ENCODE peak calls at places on chromosome 14, in four cellular contexts. Y is fibroblast of lung, M is heart left ventricle, U is RWPE2. Z is an unnamed sample.
A peak's percentile ranks its signal among the peaks of the same experiment; 100 is the strongest.

GRCh38 chr14:22200977-22201605 is 387.9 kb downstream of the DAD1 start:
- DNase-seq in Y (peak; percentile 43), U (no peak), M (no peak), Z (peak; percentile 48)

GRCh38 chr14:74909911-74910310 is 13.1 kb downstream of the RPS6KL1 start:
- DNase-seq in Y (no peak), U (no peak), M (no peak), Z (no peak)

GRCh38 chr14:104694991-104695659 is 5.7 kb downstream of the INF2 start:
- DNase-seq in M (peak; percentile 71), Y (peak; percentile 56), U (no peak), Z (peak; percentile 46)

GRCh38 chr14:23389396-23389795 is 12.6 kb downstream of the CMTM5 start:
- DNase-seq in U (no peak), M (no peak), Y (no peak), Z (no peak)

GRCh38 chr14:99271288-99271941 is 582 bp downstream of the BCL11B start:
- DNase-seq in M (no peak), U (no peak), Y (no peak), Z (no peak)

GRCh38 chr14:69363055-69363454 is 35.0 kb downstream of the ERH start:
- DNase-seq in U (no peak), Y (peak; percentile 6), M (peak; percentile 55), Z (no peak)

GRCh38 chr14:73097421-73097820 is 38.9 kb upstream of the PSEN1 start:
- DNase-seq in U (no peak), M (no peak), Y (peak; percentile 19), Z (no peak)

GRCh38 chr14:36091096-36091495 is 85.4 kb downstream of the PTCSC3 start:
- DNase-seq in M (no peak), Y (peak; percentile 96), U (no peak), Z (peak; percentile 73)

GRCh38 chr14:99176156-99176945 is 95.6 kb downstream of the BCL11B start:
- DNase-seq in Y (no peak), M (no peak), U (peak; percentile 42), Z (no peak)

GRCh38 chr14:89249296-89249565 is 167.8 kb downstream of the FOXN3 start:
- DNase-seq in M (no peak), U (peak; percentile 67), Y (peak; percentile 19), Z (peak; percentile 79)

GRCh38 chr14:24307575-24308341 is at the start of gene CIDEB:
- DNase-seq in U (no peak), M (peak; percentile 42), Y (peak; percentile 22), Z (peak; percentile 63)

GRCh38 chr14:34460841-34461240 is 1.2 kb downstream of the SPTSSA start:
- DNase-seq in M (no peak), U (no peak), Y (peak; percentile 90), Z (no peak)

GRCh38 chr14:98323850-98324249 is 948.1 kb downstream of the BCL11B start:
- DNase-seq in U (no peak), Y (peak; percentile 86), M (no peak), Z (no peak)

GRCh38 chr14:45891417-45892080 is 638.5 kb upstream of the MIS18BP1 start:
- DNase-seq in Y (no peak), U (peak; percentile 56), M (no peak), Z (peak; percentile 1)

GRCh38 chr14:100122481-100123215 is 36.8 kb downstream of the DEGS2 start:
- DNase-seq in U (no peak), Y (no peak), M (no peak), Z (no peak)

GRCh38 chr14:73239463-73240241 is 2.3 kb downstream of the PAPLN start:
- DNase-seq in U (peak; percentile 66), M (no peak), Y (peak; percentile 71), Z (no peak)

GRCh38 chr14:69354383-69355154 is 43.5 kb downstream of the ERH start:
- DNase-seq in U (no peak), Y (no peak), M (no peak), Z (no peak)

GRCh38 chr14:100612879-100613455 is 25.8 kb upstream of the BEGAIN start:
- DNase-seq in Y (no peak), M (peak; percentile 9), U (peak; percentile 45), Z (no peak)

GRCh38 chr14:39267592-39268112 is 33.9 kb downstream of the MIA2 start:
- DNase-seq in U (no peak), Y (no peak), M (no peak), Z (peak; percentile 31)

GRCh38 chr14:35534884-35535793 is 1.2 kb downstream of the INSM2 start:
- DNase-seq in Y (peak; percentile 61), M (peak; percentile 51), U (peak; percentile 84), Z (peak; percentile 72)

GRCh38 chr14:50056457-50056856 is 59.9 kb downstream of the VCPKMT start:
- DNase-seq in Y (no peak), M (no peak), U (peak; percentile 29), Z (no peak)

GRCh38 chr14:49939884-49940510 is 47.1 kb downstream of the ARF6 start:
- DNase-seq in U (no peak), Y (peak; percentile 57), M (no peak), Z (no peak)

GRCh38 chr14:93946506-93947170 is 19.5 kb downstream of the FAM181A start:
- DNase-seq in M (no peak), Y (peak; percentile 36), U (no peak), Z (peak; percentile 28)

GRCh38 chr14:97380539-97380941 is 583.4 kb downstream of the VRK1 start:
- DNase-seq in M (no peak), U (peak; percentile 88), Y (no peak), Z (peak; percentile 71)

GRCh38 chr14:102909911-102910310 is 12.6 kb upstream of the AMN start:
- DNase-seq in M (no peak), Y (no peak), U (no peak), Z (no peak)

GRCh38 chr14:80446356-80446755 is 235.1 kb upstream of the DIO2 start:
- DNase-seq in U (no peak), M (no peak), Y (peak; percentile 54), Z (no peak)

GRCh38 chr14:99541677-99542470 is 60.7 kb downstream of the CCNK start:
- DNase-seq in U (no peak), M (no peak), Y (no peak), Z (no peak)

GRCh38 chr14:59454131-59454530 is 11.0 kb downstream of the GPR135 start:
- DNase-seq in U (no peak), M (peak; percentile 34), Y (peak; percentile 98), Z (peak; percentile 52)

GRCh38 chr14:76780058-76780345 is 18.7 kb downstream of the VASH1 start:
- DNase-seq in U (no peak), Y (no peak), M (no peak), Z (no peak)

GRCh38 chr14:20631023-20631820 is 10.3 kb downstream of the OR6S1 start:
- DNase-seq in Y (peak; percentile 53), U (no peak), M (no peak), Z (no peak)

GRCh38 chr14:81408595-81408994 is 8.5 kb upstream of the STON2 start:
- DNase-seq in M (no peak), U (no peak), Y (no peak), Z (no peak)

GRCh38 chr14:92626041-92626440 is 112.5 kb downstream of the RIN3 start:
- DNase-seq in U (no peak), Y (peak; percentile 46), M (no peak), Z (no peak)

GRCh38 chr14:68190032-68190431 is 370.5 kb downstream of the RAD51B start:
- DNase-seq in U (no peak), M (no peak), Y (no peak), Z (no peak)

GRCh38 chr14:68191567-68192321 is 372.2 kb downstream of the RAD51B start:
- DNase-seq in Y (peak; percentile 63), U (no peak), M (no peak), Z (peak; percentile 34)

GRCh38 chr14:68195126-68195525 is 375.5 kb downstream of the RAD51B start:
- DNase-seq in Y (no peak), M (no peak), U (no peak), Z (no peak)

GRCh38 chr14:68192935-68193334 is 373.4 kb downstream of the RAD51B start:
- DNase-seq in M (no peak), U (no peak), Y (no peak), Z (no peak)

GRCh38 chr14:68193970-68194634 is 374.5 kb downstream of the RAD51B start:
- DNase-seq in U (no peak), Y (no peak), M (no peak), Z (no peak)
- H3K27ac ChIP-seq in U (no peak overlapping the region), Y (no peak overlapping the region), M (no peak overlapping the region), Z (no peak overlapping the region)

DNA sequence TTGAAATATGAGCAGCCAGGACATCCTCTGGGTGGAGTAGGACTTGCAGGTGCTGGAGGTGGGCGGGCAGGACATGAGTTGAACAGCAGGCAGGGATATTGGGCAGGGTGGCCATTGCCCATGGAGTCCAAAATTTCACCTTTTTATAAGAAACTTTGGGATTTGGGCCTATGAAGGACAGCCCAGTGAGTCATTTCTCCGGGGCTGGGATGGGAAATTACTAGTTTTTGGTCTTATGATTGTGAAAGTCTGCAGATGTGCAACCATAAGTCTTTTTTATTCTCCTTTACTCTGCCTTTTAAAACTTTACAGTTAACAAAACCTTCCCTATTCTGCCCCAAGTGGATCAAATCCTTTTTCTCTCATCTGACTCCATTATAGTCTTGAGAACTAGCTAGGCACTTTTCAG is 88.9 kb downstream of the TMX1 start:
- DNase-seq in U (no peak), M (no peak), Y (peak; percentile 45), Z (no peak)
- TF ChIP-seq CTCF in U (no peak), M (no peak), Y (no peak), Z (no peak)

GRCh38 chr14:65239897-65240296 is 137.6 kb upstream of the MAX start:
- DNase-seq in U (no peak), M (peak; percentile 42), Y (no peak), Z (no peak)
- H3K27ac ChIP-seq in U (no peak overlapping the region), M (no peak overlapping the region), Y (peak overlapping the region; percentile 52), Z (no peak overlapping the region)

GRCh38 chr14:71230897-71231296 is 323.6 kb downstream of the PCNX1 start:
- DNase-seq in U (no peak), Y (no peak), M (no peak), Z (no peak)
- TF ChIP-seq CTCF in U (no peak), Y (no peak), M (no peak), Z (no peak)

GRCh38 chr14:61642246-61642982 is 52.9 kb upstream of the HIF1A start:
- DNase-seq in U (no peak), M (no peak), Y (peak; percentile 46), Z (no peak)
- H3K27ac ChIP-seq in U (peak overlapping the region; percentile 18), M (no peak overlapping the region), Y (no peak overlapping the region), Z (peak overlapping the region; percentile 65)

GRCh38 chr14:85471744-85472143 is 58.2 kb upstream of the FLRT2 start:
- DNase-seq in U (no peak), M (peak; percentile 40), Y (peak; percentile 98), Z (peak; percentile 49)
- TF ChIP-seq CTCF in U (no peak), M (no peak), Y (no peak), Z (no peak)

Z was measured in RWPE1.